ENCODE peak calls at places on chromosomes 5 and 9, in four cellular contexts. One of them, this sample, is unnamed.

GRCh38 chr9:33022303-33022702 is 2.8 kb upstream of the DNAJA1 start:
- DNase-seq in GM12878: no peak
- DNase-seq in HepG2: no peak
- DNase-seq in SK-N-SH: no peak
- DNase-seq in this sample: no peak

GRCh38 chr9:131727184-131727785 is 12.6 kb downstream of the RAPGEF1 start:
- DNase-seq in GM12878: no peak
- DNase-seq in HepG2: no peak
- DNase-seq in SK-N-SH: no peak
- DNase-seq in this sample: no peak

GRCh38 chr5:109080481-109080880 is 329.3 kb downstream of the PJA2 start:
- DNase-seq in SK-N-SH: no peak
- DNase-seq in GM12878: no peak
- DNase-seq in HepG2: no peak
- DNase-seq in this sample: no peak

GRCh38 chr9:76451234-76451633 is 7.7 kb upstream of the GCNT1 start:
- DNase-seq in SK-N-SH: no peak
- DNase-seq in HepG2: no peak
- DNase-seq in GM12878: no peak
- DNase-seq in this sample: peak; percentile 18

GRCh38 chr5:123087173-123088030 is 1.6 kb upstream of the PRDM6 start:
- DNase-seq in GM12878: no peak
- DNase-seq in SK-N-SH: peak; percentile 51
- DNase-seq in HepG2: no peak
- DNase-seq in this sample: no peak

GRCh38 chr9:137760426-137760825 is 117.2 kb upstream of the CACNA1B start:
- DNase-seq in HepG2: no peak
- DNase-seq in SK-N-SH: no peak
- DNase-seq in GM12878: no peak
- DNase-seq in this sample: no peak

GRCh38 chr9:130854086-130854485 is 19.0 kb downstream of the ABL1 start:
- DNase-seq in SK-N-SH: no peak
- DNase-seq in HepG2: no peak
- DNase-seq in GM12878: no peak
- DNase-seq in this sample: no peak

GRCh38 chr9:81022177-81022576 is 667.2 kb downstream of the TLE1 start:
- DNase-seq in SK-N-SH: no peak
- DNase-seq in HepG2: no peak
- DNase-seq in GM12878: no peak
- DNase-seq in this sample: no peak

GRCh38 chr5:53092242-53092641 is 17.3 kb downstream of the MOCS2 start:
- DNase-seq in SK-N-SH: no peak
- DNase-seq in HepG2: no peak
- DNase-seq in GM12878: no peak
- DNase-seq in this sample: no peak

GRCh38 chr5:118987988-118988945 is at the start of gene DTWD2:
- DNase-seq in SK-N-SH: peak; percentile 96
- DNase-seq in GM12878: peak; percentile 81
- DNase-seq in HepG2: peak; percentile 92
- DNase-seq in this sample: peak; percentile 94

GRCh38 chr9:16033921-16034320 is 481.1 kb downstream of the CCDC171 start:
- DNase-seq in HepG2: no peak
- DNase-seq in GM12878: no peak
- DNase-seq in SK-N-SH: no peak
- DNase-seq in this sample: no peak

DNA sequence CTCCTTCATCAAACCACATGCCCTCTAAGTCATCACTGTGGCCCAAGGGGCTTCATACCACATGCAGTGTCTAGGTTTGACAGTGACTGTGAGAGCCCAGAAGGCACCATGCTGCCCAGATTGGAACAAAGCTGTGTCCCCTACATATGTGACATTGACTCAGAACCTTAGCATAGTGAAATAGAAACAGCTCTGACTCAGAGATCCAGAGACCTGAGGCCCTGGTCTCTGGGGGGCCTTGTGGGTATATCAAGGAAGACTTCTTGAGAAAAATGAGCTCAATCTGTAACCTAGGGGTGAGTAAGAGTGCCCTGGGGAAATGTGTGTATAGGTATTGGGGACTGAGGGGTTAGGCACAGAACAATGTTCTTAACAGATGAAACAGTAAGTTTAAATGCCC is 7.1 kb upstream of the ENTREP1 start:
- DNase-seq in SK-N-SH: no peak
- DNase-seq in HepG2: no peak
- DNase-seq in GM12878: peak; percentile 7
- DNase-seq in this sample: no peak
- TF ChIP-seq PBX3 in SK-N-SH: no peak
- TF ChIP-seq PBX3 in HepG2: no peak
- TF ChIP-seq PBX3 in GM12878: no peak
- TF ChIP-seq PBX3 in this sample: no peak

GRCh38 chr9:104278929-104279500 is 184.9 kb downstream of the SMC2 start:
- DNase-seq in GM12878: no peak
- DNase-seq in SK-N-SH: no peak
- DNase-seq in HepG2: no peak
- DNase-seq in this sample: no peak
- TF ChIP-seq RFX5 in GM12878: no peak
- TF ChIP-seq RFX5 in SK-N-SH: no peak
- TF ChIP-seq RFX5 in HepG2: no peak
- TF ChIP-seq RFX5 in this sample: no peak

GRCh38 chr5:142918959-142919635 is 148.9 kb downstream of the ARHGAP26 start:
- DNase-seq in HepG2: no peak
- DNase-seq in SK-N-SH: no peak
- DNase-seq in GM12878: no peak
- DNase-seq in this sample: no peak

GRCh38 chr5:142920888-142921612 is 150.9 kb downstream of the ARHGAP26 start:
- DNase-seq in HepG2: peak; percentile 84
- DNase-seq in GM12878: no peak
- DNase-seq in SK-N-SH: no peak
- DNase-seq in this sample: no peak

GRCh38 chr5:142925795-142926194 is 155.6 kb downstream of the ARHGAP26 start:
- DNase-seq in GM12878: no peak
- DNase-seq in HepG2: no peak
- DNase-seq in SK-N-SH: no peak
- DNase-seq in this sample: no peak

GRCh38 chr5:142924135-142924883 is 154.1 kb downstream of the ARHGAP26 start:
- DNase-seq in SK-N-SH: no peak
- DNase-seq in GM12878: peak; percentile 11
- DNase-seq in HepG2: no peak
- DNase-seq in this sample: peak; percentile 13

GRCh38 chr5:142922223-142922952 is 152.2 kb downstream of the ARHGAP26 start:
- DNase-seq in HepG2: peak; percentile 95
- DNase-seq in GM12878: peak; percentile 21
- DNase-seq in SK-N-SH: peak; percentile 51
- DNase-seq in this sample: peak; percentile 76
- TF ChIP-seq PBX3 in HepG2: no peak
- TF ChIP-seq PBX3 in GM12878: no peak
- TF ChIP-seq PBX3 in SK-N-SH: no peak
- TF ChIP-seq PBX3 in this sample: no peak

GRCh38 chr5:179274321-179275315 is 70.6 kb downstream of the ADAMTS2 start:
- DNase-seq in HepG2: no peak
- DNase-seq in GM12878: no peak
- DNase-seq in SK-N-SH: peak; percentile 70
- DNase-seq in this sample: no peak
- TF ChIP-seq RFX5 in HepG2: no peak
- TF ChIP-seq RFX5 in GM12878: no peak
- TF ChIP-seq RFX5 in SK-N-SH: no peak
- TF ChIP-seq RFX5 in this sample: no peak

This sample was measured in A549.